ENCODE peak calls at places on chromosomes 2 and 18, in four cellular contexts. One of them, this sample, is unnamed. For H3K27me3 and H3K4me1, the result is how much of the 10 kb centered on the place peaks cover.

GRCh38 chr2:121390082-121390481 is 105.1 kb upstream of the TFCP2L1 start:
- DNase-seq in CD8-positive, alpha-beta memory T cell: no peak
- DNase-seq in A673: no peak
- DNase-seq in small intestine: no peak
- DNase-seq in this sample: no peak

GRCh38 chr2:237156857-237157550 is 71.3 kb downstream of the COPS8 start:
- DNase-seq in CD8-positive, alpha-beta memory T cell: no peak
- DNase-seq in A673: no peak
- DNase-seq in small intestine: no peak
- DNase-seq in this sample: no peak

GRCh38 chr18:35247412-35248249 is 6.8 kb downstream of the ZNF397 start:
- DNase-seq in CD8-positive, alpha-beta memory T cell: no peak
- DNase-seq in A673: no peak
- DNase-seq in small intestine: no peak
- DNase-seq in this sample: no peak

GRCh38 chr2:188291617-188292445 is at the start of gene GULP1:
- DNase-seq in CD8-positive, alpha-beta memory T cell: no peak
- DNase-seq in A673: peak
- DNase-seq in small intestine: peak
- DNase-seq in this sample: peak

GRCh38 chr2:26582890-26583289 is 58.3 kb downstream of the CIB4 start:
- DNase-seq in CD8-positive, alpha-beta memory T cell: no peak
- DNase-seq in A673: no peak
- DNase-seq in small intestine: no peak
- DNase-seq in this sample: no peak

GRCh38 chr2:191863988-191864387 is 17.1 kb upstream of the CAVIN2 start:
- DNase-seq in CD8-positive, alpha-beta memory T cell: no peak
- DNase-seq in A673: no peak
- DNase-seq in small intestine: no peak
- DNase-seq in this sample: no peak

GRCh38 chr2:127650785-127651380 is 4.9 kb downstream of the GPR17 start:
- DNase-seq in CD8-positive, alpha-beta memory T cell: no peak
- DNase-seq in A673: no peak
- DNase-seq in small intestine: no peak
- DNase-seq in this sample: no peak

GRCh38 chr18:26458526-26459232 is 89.7 kb downstream of the KCTD1 start:
- DNase-seq in CD8-positive, alpha-beta memory T cell: no peak
- DNase-seq in A673: no peak
- DNase-seq in small intestine: no peak
- DNase-seq in this sample: no peak

GRCh38 chr2:180222642-180223041 is 215.5 kb upstream of the CWC22 start:
- DNase-seq in CD8-positive, alpha-beta memory T cell: no peak
- DNase-seq in A673: peak
- DNase-seq in small intestine: no peak
- DNase-seq in this sample: no peak

GRCh38 chr2:168350380-168350779 is 103.0 kb upstream of the STK39 start:
- DNase-seq in CD8-positive, alpha-beta memory T cell: no peak
- DNase-seq in A673: no peak
- DNase-seq in small intestine: peak
- DNase-seq in this sample: no peak

GRCh38 chr2:27807476-27807875 is 36.0 kb downstream of the MRPL33 start:
- DNase-seq in CD8-positive, alpha-beta memory T cell: no peak
- DNase-seq in A673: peak
- DNase-seq in small intestine: peak
- DNase-seq in this sample: no peak

GRCh38 chr2:28084564-28084963 is 194.0 kb downstream of the BABAM2 start:
- DNase-seq in CD8-positive, alpha-beta memory T cell: no peak
- DNase-seq in A673: no peak
- DNase-seq in small intestine: no peak
- DNase-seq in this sample: no peak

GRCh38 chr2:75027886-75028285 is 69.4 kb downstream of the POLE4 start:
- DNase-seq in CD8-positive, alpha-beta memory T cell: no peak
- DNase-seq in A673: no peak
- DNase-seq in small intestine: no peak
- DNase-seq in this sample: no peak

DNA sequence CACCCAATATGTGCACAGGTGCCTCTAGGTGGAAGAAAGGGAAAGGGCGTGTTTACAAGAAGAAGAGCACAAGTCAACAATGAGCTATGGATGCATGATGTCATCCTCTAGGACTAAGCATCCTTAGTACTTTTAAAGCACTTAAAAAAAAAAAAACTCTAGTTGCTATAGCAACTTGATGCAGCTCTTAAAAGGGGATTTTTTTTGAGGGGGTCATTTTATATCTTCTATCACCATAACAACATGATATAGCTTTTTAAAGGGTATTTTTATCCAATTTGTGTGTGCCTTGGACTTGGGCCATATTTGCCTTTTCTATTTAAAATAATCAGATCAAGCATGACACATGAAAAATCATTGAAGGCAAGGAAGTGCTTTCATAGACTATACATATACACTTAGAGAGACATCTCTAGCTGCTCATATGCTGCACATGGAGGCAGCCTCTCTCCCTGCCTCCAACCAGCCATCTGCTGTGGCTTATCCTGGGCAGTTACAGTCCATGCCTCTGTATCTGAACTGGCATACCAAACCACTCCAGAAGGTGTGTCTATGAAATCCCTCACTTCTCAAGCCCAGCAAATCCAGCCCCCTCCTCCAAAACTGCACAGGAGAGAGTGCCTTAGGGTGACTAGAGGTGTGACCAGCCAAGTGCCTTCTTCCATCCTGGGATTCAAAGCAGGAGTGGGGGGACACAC is 165.4 kb downstream of the MSH2 start:
- DNase-seq in CD8-positive, alpha-beta memory T cell: no peak
- DNase-seq in A673: no peak
- DNase-seq in small intestine: no peak
- DNase-seq in this sample: no peak
- H3K27me3 ChIP-seq in CD8-positive, alpha-beta memory T cell: under half
- H3K27me3 ChIP-seq in A673: half or more
- H3K27me3 ChIP-seq in small intestine: under half
- H3K27me3 ChIP-seq in this sample: under half

GRCh38 chr2:216905649-216906048 is 45.8 kb upstream of the TNP1 start:
- DNase-seq in CD8-positive, alpha-beta memory T cell: no peak
- DNase-seq in A673: no peak
- DNase-seq in small intestine: no peak
- DNase-seq in this sample: no peak
- H3K4me1 ChIP-seq in CD8-positive, alpha-beta memory T cell: under half
- H3K4me1 ChIP-seq in A673: under half
- H3K4me1 ChIP-seq in small intestine: under half
- H3K4me1 ChIP-seq in this sample: under half

GRCh38 chr18:10230072-10230471 is 224.4 kb upstream of the APCDD1 start:
- DNase-seq in CD8-positive, alpha-beta memory T cell: no peak
- DNase-seq in A673: peak
- DNase-seq in small intestine: no peak
- DNase-seq in this sample: no peak
- H3K27me3 ChIP-seq in CD8-positive, alpha-beta memory T cell: under half
- H3K27me3 ChIP-seq in A673: under half
- H3K27me3 ChIP-seq in small intestine: under half
- H3K27me3 ChIP-seq in this sample: under half

DNA sequence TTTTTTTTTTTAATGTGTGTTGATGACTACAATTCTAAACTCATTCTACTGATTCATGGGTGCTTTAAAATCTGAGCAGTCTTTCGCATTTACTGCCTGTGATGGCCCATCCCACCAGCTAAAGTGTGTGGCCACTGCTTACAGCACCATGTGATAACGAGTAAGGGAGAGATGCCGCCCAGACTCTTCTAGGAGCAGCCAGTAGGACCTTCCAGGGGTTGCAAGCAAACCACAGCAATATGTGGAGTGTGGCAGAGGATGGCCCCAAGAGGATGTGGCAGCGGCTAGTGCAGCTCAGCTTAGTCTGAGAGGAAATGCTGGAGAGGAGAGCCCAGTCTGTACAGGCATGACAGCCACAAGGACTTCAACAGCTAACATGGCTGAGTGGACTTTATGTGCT is 14.9 kb downstream of the IL1B start:
- DNase-seq in CD8-positive, alpha-beta memory T cell: no peak
- DNase-seq in A673: no peak
- DNase-seq in small intestine: no peak
- DNase-seq in this sample: no peak
- H3K4me1 ChIP-seq in CD8-positive, alpha-beta memory T cell: under half
- H3K4me1 ChIP-seq in A673: under half
- H3K4me1 ChIP-seq in small intestine: under half
- H3K4me1 ChIP-seq in this sample: under half

DNA sequence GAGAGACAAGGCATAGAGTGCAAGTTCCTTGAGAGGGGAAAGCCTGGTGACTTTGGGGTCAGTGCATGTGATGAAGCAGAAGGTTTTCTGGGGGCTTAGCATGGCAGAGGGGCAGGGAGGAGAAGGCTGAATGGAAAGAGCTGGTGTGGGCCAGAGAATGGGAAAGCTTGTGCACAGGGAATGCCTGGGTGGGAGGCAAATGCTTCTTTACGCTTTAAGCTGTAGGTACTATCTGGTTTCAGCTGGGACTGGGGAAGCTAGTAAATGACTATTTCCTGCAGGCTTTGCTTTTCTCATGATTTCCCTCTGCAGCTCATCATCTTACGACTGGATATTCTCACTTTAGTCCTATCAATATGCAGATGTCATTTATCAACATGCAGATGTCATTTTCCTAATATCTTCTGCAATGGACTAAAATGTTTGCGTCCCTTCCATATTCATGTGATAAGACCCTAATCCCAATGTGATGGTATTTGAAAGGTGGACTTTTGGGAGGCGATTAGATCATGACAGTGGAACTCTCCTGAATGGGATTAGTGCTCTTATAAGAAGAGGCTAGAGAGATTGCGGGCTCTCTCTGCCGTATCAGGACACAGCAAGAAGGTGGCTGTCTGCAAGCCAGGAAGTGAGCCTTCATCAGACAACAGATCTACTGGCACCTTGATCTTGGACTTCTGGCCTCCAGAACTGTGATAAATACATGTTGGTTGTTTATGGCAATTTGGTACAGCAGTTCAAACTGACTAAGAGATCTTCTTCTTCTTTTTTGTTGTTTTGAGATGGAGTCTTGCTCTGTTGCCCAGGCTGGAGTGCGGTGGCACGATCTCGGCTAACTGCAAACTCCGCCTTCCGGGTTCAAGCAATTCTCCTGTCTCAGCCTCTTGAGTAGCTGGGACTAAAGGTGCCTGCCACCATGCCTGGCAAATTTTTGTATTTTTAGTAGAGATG is 50.1 kb downstream of the MYCN start:
- DNase-seq in CD8-positive, alpha-beta memory T cell: no peak
- DNase-seq in A673: no peak
- DNase-seq in small intestine: no peak
- DNase-seq in this sample: no peak
- H3K27me3 ChIP-seq in CD8-positive, alpha-beta memory T cell: under half
- H3K27me3 ChIP-seq in A673: under half
- H3K27me3 ChIP-seq in small intestine: under half
- H3K27me3 ChIP-seq in this sample: under half

DNA sequence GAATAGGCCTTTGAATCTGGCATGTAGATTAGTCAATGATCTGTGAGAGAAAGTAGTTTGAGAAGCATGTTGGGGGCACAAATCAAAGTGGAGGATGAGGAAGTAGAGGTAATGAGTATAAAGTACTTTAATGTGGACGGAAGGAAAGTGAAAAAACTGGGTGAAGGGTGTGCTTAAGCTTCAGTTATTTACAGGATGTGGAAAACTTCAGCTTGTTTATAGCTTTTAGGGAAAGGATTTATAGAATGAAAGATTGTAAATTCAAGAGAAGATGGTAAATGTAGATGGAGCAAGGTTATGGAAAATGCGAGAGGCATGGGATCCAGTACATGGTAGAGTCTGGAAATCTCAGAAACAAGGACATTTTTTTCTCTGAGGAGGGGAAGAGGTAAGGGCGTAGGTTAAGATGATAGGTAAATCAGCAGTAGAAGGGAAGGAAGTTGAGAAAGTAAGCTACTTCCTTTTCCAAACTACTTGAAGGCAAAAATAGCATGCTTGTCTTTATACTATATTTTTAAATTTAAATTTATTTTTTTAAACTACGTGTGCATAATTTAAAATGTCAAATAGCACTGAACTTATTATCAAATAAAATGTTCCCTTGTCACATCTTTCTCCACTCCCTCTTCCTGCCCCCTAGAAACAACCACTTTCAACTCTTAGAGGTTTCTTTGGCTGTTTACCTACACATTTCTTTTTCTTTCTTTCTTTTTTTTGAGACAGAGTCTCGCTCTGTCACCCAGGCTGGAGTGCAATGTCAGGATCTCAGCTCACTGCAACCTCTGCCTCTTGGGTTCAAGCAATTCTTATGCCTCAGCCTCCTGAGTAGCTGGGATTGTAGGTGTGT is 8.5 kb downstream of the FAM117B start:
- DNase-seq in CD8-positive, alpha-beta memory T cell: no peak
- DNase-seq in A673: no peak
- DNase-seq in small intestine: peak
- DNase-seq in this sample: no peak
- H3K4me1 ChIP-seq in CD8-positive, alpha-beta memory T cell: half or more
- H3K4me1 ChIP-seq in A673: under half
- H3K4me1 ChIP-seq in small intestine: under half
- H3K4me1 ChIP-seq in this sample: under half

DNA sequence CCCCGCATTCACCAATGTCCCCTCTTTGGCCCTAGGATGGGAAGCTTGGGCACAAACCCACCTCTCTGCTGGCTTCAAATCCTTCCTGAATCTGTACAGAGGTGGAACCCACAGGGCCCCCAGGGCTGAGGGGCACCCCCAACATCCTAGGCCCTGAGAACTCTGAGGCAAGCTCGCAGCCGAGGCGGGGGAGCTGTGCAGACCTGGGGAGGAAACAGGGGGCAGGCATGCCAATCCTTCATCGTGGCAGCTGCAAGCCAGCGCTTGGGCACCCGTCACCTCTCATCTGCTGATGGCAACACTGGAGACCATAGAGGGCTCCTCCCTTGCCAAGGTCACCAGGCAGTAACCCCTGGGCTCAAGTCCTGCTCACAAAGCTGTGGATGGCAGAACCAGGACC is 10.8 kb downstream of the ECEL1 start:
- DNase-seq in CD8-positive, alpha-beta memory T cell: no peak
- DNase-seq in A673: no peak
- DNase-seq in small intestine: no peak
- DNase-seq in this sample: no peak
- H3K27me3 ChIP-seq in CD8-positive, alpha-beta memory T cell: under half
- H3K27me3 ChIP-seq in A673: under half
- H3K27me3 ChIP-seq in small intestine: under half
- H3K27me3 ChIP-seq in this sample: under half

GRCh38 chr2:160996584-160996983 is 163.6 kb upstream of the TANK start:
- DNase-seq in CD8-positive, alpha-beta memory T cell: no peak
- DNase-seq in A673: no peak
- DNase-seq in small intestine: no peak
- DNase-seq in this sample: no peak
- H3K4me1 ChIP-seq in CD8-positive, alpha-beta memory T cell: under half
- H3K4me1 ChIP-seq in A673: under half
- H3K4me1 ChIP-seq in small intestine: under half
- H3K4me1 ChIP-seq in this sample: under half